ENCODE peak calls at places on chromosomes 6 and 20, in seven cellular contexts. One of them, this sample, is unnamed.

GRCh38 chr6:28551891-28552666 is 26.4 kb downstream of the GPX5 start:
- DNase-seq in KBM-7: peak
- DNase-seq in AG09309: no peak
- DNase-seq in G401: no peak
- DNase-seq in NCI-H1694 treated with DMSO at 0.1 percent for 48 hours: no peak
- DNase-seq in substantia nigra: no peak
- DNase-seq in IMR-90: no peak
- DNase-seq in this sample: no peak

GRCh38 chr6:152378154-152378553 is 259.0 kb downstream of the SYNE1 start:
- DNase-seq in substantia nigra: peak
- DNase-seq in G401: peak
- DNase-seq in KBM-7: no peak
- DNase-seq in IMR-90: peak
- DNase-seq in AG09309: no peak
- DNase-seq in NCI-H1694 treated with DMSO at 0.1 percent for 48 hours: no peak
- DNase-seq in this sample: peak

GRCh38 chr20:61731363-61732181 is 334.1 kb downstream of the TAF4 start:
- DNase-seq in IMR-90: peak
- DNase-seq in NCI-H1694 treated with DMSO at 0.1 percent for 48 hours: no peak
- DNase-seq in AG09309: peak
- DNase-seq in KBM-7: no peak
- DNase-seq in G401: no peak
- DNase-seq in substantia nigra: no peak
- DNase-seq in this sample: no peak

GRCh38 chr20:25033250-25033940 is 24.5 kb downstream of the ACSS1 start:
- DNase-seq in KBM-7: no peak
- DNase-seq in AG09309: no peak
- DNase-seq in IMR-90: no peak
- DNase-seq in G401: peak
- DNase-seq in NCI-H1694 treated with DMSO at 0.1 percent for 48 hours: no peak
- DNase-seq in substantia nigra: no peak
- DNase-seq in this sample: no peak

GRCh38 chr20:10217517-10218410 is 866 bp upstream of the SNAP25 start:
- DNase-seq in IMR-90: peak
- DNase-seq in NCI-H1694 treated with DMSO at 0.1 percent for 48 hours: no peak
- DNase-seq in KBM-7: no peak
- DNase-seq in G401: peak
- DNase-seq in substantia nigra: peak
- DNase-seq in AG09309: peak
- DNase-seq in this sample: peak

GRCh38 chr6:74631558-74631957 is 574.3 kb downstream of the COL12A1 start:
- DNase-seq in AG09309: peak
- DNase-seq in G401: no peak
- DNase-seq in IMR-90: peak
- DNase-seq in substantia nigra: no peak
- DNase-seq in KBM-7: no peak
- DNase-seq in NCI-H1694 treated with DMSO at 0.1 percent for 48 hours: no peak
- DNase-seq in this sample: no peak

GRCh38 chr20:7866279-7866678 is 74.0 kb downstream of the HAO1 start:
- DNase-seq in G401: no peak
- DNase-seq in IMR-90: no peak
- DNase-seq in AG09309: no peak
- DNase-seq in NCI-H1694 treated with DMSO at 0.1 percent for 48 hours: no peak
- DNase-seq in substantia nigra: no peak
- DNase-seq in KBM-7: no peak
- DNase-seq in this sample: no peak

GRCh38 chr20:20010639-20011500 is 6.3 kb upstream of the NAA20 start:
- DNase-seq in KBM-7: no peak
- DNase-seq in G401: peak
- DNase-seq in AG09309: peak
- DNase-seq in substantia nigra: no peak
- DNase-seq in NCI-H1694 treated with DMSO at 0.1 percent for 48 hours: peak
- DNase-seq in IMR-90: peak
- DNase-seq in this sample: no peak

GRCh38 chr20:60484316-60484715 is 526.1 kb downstream of the CDH26 start:
- DNase-seq in IMR-90: no peak
- DNase-seq in KBM-7: no peak
- DNase-seq in AG09309: no peak
- DNase-seq in substantia nigra: no peak
- DNase-seq in G401: no peak
- DNase-seq in NCI-H1694 treated with DMSO at 0.1 percent for 48 hours: no peak
- DNase-seq in this sample: no peak

GRCh38 chr6:32105433-32105832 is 3.7 kb downstream of the TNXB start:
- DNase-seq in IMR-90: peak
- DNase-seq in AG09309: no peak
- DNase-seq in G401: no peak
- DNase-seq in substantia nigra: no peak
- DNase-seq in KBM-7: no peak
- DNase-seq in NCI-H1694 treated with DMSO at 0.1 percent for 48 hours: no peak
- DNase-seq in this sample: no peak

GRCh38 chr20:32509639-32510066 is 75.5 kb downstream of the NOL4L start:
- DNase-seq in AG09309: no peak
- DNase-seq in G401: peak
- DNase-seq in KBM-7: peak
- DNase-seq in IMR-90: peak
- DNase-seq in NCI-H1694 treated with DMSO at 0.1 percent for 48 hours: no peak
- DNase-seq in substantia nigra: no peak
- DNase-seq in this sample: no peak

GRCh38 chr6:108200631-108201030 is 34.8 kb downstream of the NR2E1 start:
- DNase-seq in NCI-H1694 treated with DMSO at 0.1 percent for 48 hours: no peak
- DNase-seq in KBM-7: no peak
- DNase-seq in G401: no peak
- DNase-seq in AG09309: no peak
- DNase-seq in IMR-90: peak
- DNase-seq in substantia nigra: no peak
- DNase-seq in this sample: no peak

GRCh38 chr6:168088161-168089106 is 9.4 kb upstream of the FRMD1 start:
- DNase-seq in IMR-90: peak
- DNase-seq in AG09309: no peak
- DNase-seq in NCI-H1694 treated with DMSO at 0.1 percent for 48 hours: no peak
- DNase-seq in KBM-7: no peak
- DNase-seq in G401: no peak
- DNase-seq in substantia nigra: no peak
- DNase-seq in this sample: no peak

GRCh38 chr6:167655174-167655821 is 171.4 kb upstream of the AFDN start:
- DNase-seq in KBM-7: no peak
- DNase-seq in IMR-90: no peak
- DNase-seq in NCI-H1694 treated with DMSO at 0.1 percent for 48 hours: no peak
- DNase-seq in substantia nigra: no peak
- DNase-seq in G401: no peak
- DNase-seq in AG09309: no peak
- DNase-seq in this sample: no peak

GRCh38 chr6:77038801-77039200 is 424.5 kb downstream of the HTR1B start:
- DNase-seq in substantia nigra: no peak
- DNase-seq in G401: no peak
- DNase-seq in KBM-7: no peak
- DNase-seq in AG09309: no peak
- DNase-seq in NCI-H1694 treated with DMSO at 0.1 percent for 48 hours: no peak
- DNase-seq in IMR-90: peak
- DNase-seq in this sample: no peak